ENCODE peak calls at places on chromosomes 7 and 10, in four cellular contexts. One of them, this sample, is unnamed.
A peak's percentile ranks its signal among the peaks of the same experiment; 100 is the strongest.

GRCh38 chr10:26448706-26449435 is 10.7 kb downstream of the APBB1IP start:
- DNase-seq in SK-N-SH: no peak
- DNase-seq in NCI-H2081: no peak
- DNase-seq in NT2/D1: no peak
- DNase-seq in this sample: no peak

GRCh38 chr10:18721067-18721466 is 61.8 kb downstream of the ARL5B start:
- DNase-seq in NCI-H2081: no peak
- DNase-seq in SK-N-SH: no peak
- DNase-seq in NT2/D1: no peak
- DNase-seq in this sample: no peak

GRCh38 chr7:55485501-55486171 is 86.7 kb downstream of the VOPP1 start:
- DNase-seq in NCI-H2081: no peak
- DNase-seq in SK-N-SH: no peak
- DNase-seq in NT2/D1: no peak
- DNase-seq in this sample: no peak

GRCh38 chr7:64686493-64687184 is 20.7 kb downstream of the ZNF107 start:
- DNase-seq in SK-N-SH: no peak
- DNase-seq in NCI-H2081: no peak
- DNase-seq in NT2/D1: no peak
- DNase-seq in this sample: no peak

GRCh38 chr7:51278797-51279196 is 37.8 kb downstream of the COBL start:
- DNase-seq in NCI-H2081: no peak
- DNase-seq in SK-N-SH: no peak
- DNase-seq in NT2/D1: no peak
- DNase-seq in this sample: no peak

GRCh38 chr7:90412458-90413184 is 9.4 kb downstream of the CLDN12 start:
- DNase-seq in SK-N-SH: peak; percentile 30
- DNase-seq in NT2/D1: no peak
- DNase-seq in NCI-H2081: no peak
- DNase-seq in this sample: no peak

GRCh38 chr7:48244902-48245301 is 73.6 kb downstream of the ABCA13 start:
- DNase-seq in NCI-H2081: no peak
- DNase-seq in SK-N-SH: no peak
- DNase-seq in NT2/D1: no peak
- DNase-seq in this sample: peak; percentile 93

GRCh38 chr10:70052462-70053211 is at the start of gene MACROH2A2:
- DNase-seq in SK-N-SH: peak; percentile 89
- DNase-seq in NT2/D1: peak; percentile 57
- DNase-seq in NCI-H2081: peak; percentile 65
- DNase-seq in this sample: peak; percentile 17

GRCh38 chr7:34281260-34281659 is 375.9 kb downstream of the BMPER start:
- DNase-seq in NCI-H2081: no peak
- DNase-seq in NT2/D1: no peak
- DNase-seq in SK-N-SH: no peak
- DNase-seq in this sample: no peak

GRCh38 chr10:31708513-31708912 is 220.1 kb downstream of the ARHGAP12 start:
- DNase-seq in NT2/D1: no peak
- DNase-seq in NCI-H2081: no peak
- DNase-seq in SK-N-SH: no peak
- DNase-seq in this sample: no peak

GRCh38 chr10:31650010-31650409 is 278.6 kb downstream of the ARHGAP12 start:
- DNase-seq in SK-N-SH: peak; percentile 74
- DNase-seq in NT2/D1: no peak
- DNase-seq in NCI-H2081: no peak
- DNase-seq in this sample: peak; percentile 83

GRCh38 chr10:50561266-50561665 is 62.5 kb downstream of the SGMS1 start:
- DNase-seq in NT2/D1: no peak
- DNase-seq in NCI-H2081: no peak
- DNase-seq in SK-N-SH: no peak
- DNase-seq in this sample: no peak

GRCh38 chr7:95690367-95690947 is 81.9 kb upstream of the DYNC1I1 start:
- DNase-seq in SK-N-SH: peak; percentile 27
- DNase-seq in NT2/D1: no peak
- DNase-seq in NCI-H2081: peak; percentile 57
- DNase-seq in this sample: peak; percentile 29

GRCh38 chr10:28939352-28940157 is 262.2 kb downstream of the BAMBI start:
- DNase-seq in NT2/D1: peak; percentile 30
- DNase-seq in SK-N-SH: no peak
- DNase-seq in NCI-H2081: peak; percentile 92
- DNase-seq in this sample: peak; percentile 13

GRCh38 chr7:86149266-86149665 is 494.4 kb upstream of the GRM3 start:
- DNase-seq in NCI-H2081: no peak
- DNase-seq in NT2/D1: no peak
- DNase-seq in SK-N-SH: no peak
- DNase-seq in this sample: no peak

GRCh38 chr10:725786-726185 is 36.3 kb upstream of the DIP2C start:
- DNase-seq in NCI-H2081: no peak
- DNase-seq in SK-N-SH: no peak
- DNase-seq in NT2/D1: no peak
- DNase-seq in this sample: no peak

GRCh38 chr7:86925221-86925620 is 134.2 kb downstream of the ELAPOR2 start:
- DNase-seq in NCI-H2081: no peak
- DNase-seq in SK-N-SH: no peak
- DNase-seq in NT2/D1: no peak
- DNase-seq in this sample: no peak

GRCh38 chr10:51109821-51110533 is 35.7 kb downstream of the PRKG1 start:
- DNase-seq in SK-N-SH: no peak
- DNase-seq in NCI-H2081: no peak
- DNase-seq in NT2/D1: no peak
- DNase-seq in this sample: no peak

GRCh38 chr7:63953181-63953580 is 45.5 kb upstream of the ZNF722 start:
- DNase-seq in NT2/D1: no peak
- DNase-seq in NCI-H2081: no peak
- DNase-seq in SK-N-SH: no peak
- DNase-seq in this sample: no peak

GRCh38 chr10:13420532-13421307 is 72.6 kb upstream of the SEPHS1 start:
- DNase-seq in NCI-H2081: no peak
- DNase-seq in NT2/D1: no peak
- DNase-seq in SK-N-SH: no peak
- DNase-seq in this sample: no peak

GRCh38 chr10:23675588-23675987 is 236.7 kb downstream of the OTUD1 start:
- DNase-seq in NCI-H2081: no peak
- DNase-seq in SK-N-SH: no peak
- DNase-seq in NT2/D1: no peak
- DNase-seq in this sample: no peak

GRCh38 chr7:121504478-121504877 is 108.4 kb upstream of the FAM3C start:
- DNase-seq in SK-N-SH: no peak
- DNase-seq in NCI-H2081: no peak
- DNase-seq in NT2/D1: peak; percentile 36
- DNase-seq in this sample: peak; percentile 41

GRCh38 chr10:46546591-46547330 is 9.7 kb downstream of the GPRIN2 start:
- DNase-seq in SK-N-SH: no peak
- DNase-seq in NT2/D1: no peak
- DNase-seq in NCI-H2081: no peak
- DNase-seq in this sample: no peak

This sample was measured in smooth muscle cell of the brain vasculature.